ENCODE peak calls at places on chromosomes 6 and 20, in eight cellular contexts. One of them, this sample, is unnamed.

GRCh38 chr6:22098623-22099022 is 198.2 kb downstream of the PRL start:
- DNase-seq in CD8-positive, alpha-beta T cell: no peak
- DNase-seq in Ammon's horn: no peak
- DNase-seq in fibroblast of lung: no peak
- DNase-seq in astrocyte of the spinal cord: no peak
- DNase-seq in ELR: no peak
- DNase-seq in NAMALWA: no peak
- DNase-seq in lower lobe of right lung: no peak
- DNase-seq in this sample: no peak

GRCh38 chr6:30129270-30129669 is 6.7 kb upstream of the TRIM40 start:
- DNase-seq in ELR: no peak
- DNase-seq in lower lobe of right lung: no peak
- DNase-seq in Ammon's horn: no peak
- DNase-seq in astrocyte of the spinal cord: no peak
- DNase-seq in NAMALWA: no peak
- DNase-seq in CD8-positive, alpha-beta T cell: no peak
- DNase-seq in fibroblast of lung: no peak
- DNase-seq in this sample: no peak

GRCh38 chr20:58583141-58583540 is 67.9 kb upstream of the APCDD1L start:
- DNase-seq in astrocyte of the spinal cord: no peak
- DNase-seq in CD8-positive, alpha-beta T cell: no peak
- DNase-seq in ELR: peak
- DNase-seq in lower lobe of right lung: no peak
- DNase-seq in NAMALWA: no peak
- DNase-seq in Ammon's horn: no peak
- DNase-seq in fibroblast of lung: peak
- DNase-seq in this sample: no peak

GRCh38 chr20:39310363-39311037 is 348.4 kb downstream of the DHX35 start:
- DNase-seq in astrocyte of the spinal cord: no peak
- DNase-seq in ELR: no peak
- DNase-seq in lower lobe of right lung: no peak
- DNase-seq in fibroblast of lung: no peak
- DNase-seq in Ammon's horn: no peak
- DNase-seq in CD8-positive, alpha-beta T cell: no peak
- DNase-seq in NAMALWA: no peak
- DNase-seq in this sample: no peak

GRCh38 chr20:44040202-44040915 is 125.7 kb downstream of the TOX2 start:
- DNase-seq in lower lobe of right lung: no peak
- DNase-seq in CD8-positive, alpha-beta T cell: no peak
- DNase-seq in NAMALWA: no peak
- DNase-seq in fibroblast of lung: no peak
- DNase-seq in Ammon's horn: no peak
- DNase-seq in ELR: no peak
- DNase-seq in astrocyte of the spinal cord: no peak
- DNase-seq in this sample: no peak

GRCh38 chr20:62739581-62740285 is 31.1 kb downstream of the NTSR1 start:
- DNase-seq in NAMALWA: no peak
- DNase-seq in fibroblast of lung: no peak
- DNase-seq in Ammon's horn: no peak
- DNase-seq in astrocyte of the spinal cord: no peak
- DNase-seq in CD8-positive, alpha-beta T cell: peak
- DNase-seq in ELR: peak
- DNase-seq in lower lobe of right lung: peak
- DNase-seq in this sample: no peak

GRCh38 chr20:58147628-58148370 is 80.7 kb downstream of the ANKRD60 start:
- DNase-seq in CD8-positive, alpha-beta T cell: no peak
- DNase-seq in NAMALWA: no peak
- DNase-seq in Ammon's horn: no peak
- DNase-seq in astrocyte of the spinal cord: no peak
- DNase-seq in lower lobe of right lung: no peak
- DNase-seq in ELR: no peak
- DNase-seq in fibroblast of lung: no peak
- DNase-seq in this sample: no peak

GRCh38 chr20:20561841-20562240 is 150.6 kb downstream of the RALGAPA2 start:
- DNase-seq in fibroblast of lung: no peak
- DNase-seq in Ammon's horn: no peak
- DNase-seq in CD8-positive, alpha-beta T cell: no peak
- DNase-seq in ELR: no peak
- DNase-seq in astrocyte of the spinal cord: no peak
- DNase-seq in NAMALWA: no peak
- DNase-seq in lower lobe of right lung: no peak
- DNase-seq in this sample: no peak

GRCh38 chr6:35782424-35782823 is 1.6 kb downstream of the CLPSL1 start:
- DNase-seq in NAMALWA: no peak
- DNase-seq in fibroblast of lung: no peak
- DNase-seq in lower lobe of right lung: no peak
- DNase-seq in Ammon's horn: no peak
- DNase-seq in ELR: no peak
- DNase-seq in CD8-positive, alpha-beta T cell: no peak
- DNase-seq in astrocyte of the spinal cord: no peak
- DNase-seq in this sample: no peak

GRCh38 chr6:139161169-139161568 is 26.3 kb downstream of the HECA start:
- DNase-seq in lower lobe of right lung: no peak
- DNase-seq in ELR: peak
- DNase-seq in fibroblast of lung: peak
- DNase-seq in CD8-positive, alpha-beta T cell: peak
- DNase-seq in NAMALWA: peak
- DNase-seq in Ammon's horn: no peak
- DNase-seq in astrocyte of the spinal cord: peak
- DNase-seq in this sample: no peak